ENCODE peak calls at places on chromosomes 6 and 20, in six cellular contexts. U, I, B, O, Q and L are unnamed samples.

GRCh38 chr20:43590036-43590391 is 723 bp upstream of the IFT52 start:
- DNase-seq in B (no peak), O (no peak), U (no peak), I (peak; percentile 6), Q (peak; percentile 38), L (no peak)

GRCh38 chr6:21026576-21027273 is 492.5 kb downstream of the CDKAL1 start:
- DNase-seq in I (no peak), U (no peak), B (no peak), O (no peak), Q (no peak), L (no peak)

GRCh38 chr20:57426156-57426769 is 35.1 kb downstream of the RBM38 start:
- DNase-seq in Q (no peak), I (no peak), B (peak; percentile 6), O (no peak), U (no peak), L (no peak)

GRCh38 chr20:62603021-62603906 is 39.0 kb upstream of the SLCO4A1 start:
- DNase-seq in I (peak; percentile 89), Q (peak; percentile 75), O (peak; percentile 75), U (no peak), B (peak; percentile 80), L (peak; percentile 94)

GRCh38 chr20:3223937-3224680 is 14.8 kb downstream of the ITPA start:
- DNase-seq in U (no peak), I (no peak), Q (no peak), B (no peak), O (no peak), L (no peak)

GRCh38 chr6:168937061-168937460 is 316.6 kb downstream of the THBS2 start:
- DNase-seq in Q (no peak), I (no peak), O (no peak), B (no peak), U (no peak), L (no peak)

GRCh38 chr6:95545691-95546090 is 31.6 kb upstream of the MANEA start:
- DNase-seq in I (no peak), Q (no peak), O (no peak), B (no peak), U (no peak), L (no peak)

GRCh38 chr6:124970243-124970642 is 8.0 kb downstream of the RNF217 start:
- DNase-seq in Q (no peak), B (no peak), O (no peak), U (no peak), I (no peak), L (no peak)

GRCh38 chr6:78607188-78607587 is 260.2 kb upstream of the IRAK1BP1 start:
- DNase-seq in U (no peak), O (no peak), Q (no peak), I (no peak), B (no peak), L (no peak)

GRCh38 chr20:40397483-40397882 is 291.6 kb downstream of the MAFB start:
- DNase-seq in U (no peak), B (no peak), I (no peak), O (no peak), Q (no peak), L (no peak)

GRCh38 chr6:90458353-90459224 is 128.3 kb downstream of the MAP3K7 start:
- DNase-seq in U (peak; percentile 49), Q (no peak), B (no peak), O (no peak), I (no peak), L (no peak)

GRCh38 chr6:24581084-24581669 is 64.8 kb downstream of the KIAA0319 start:
- DNase-seq in B (peak; percentile 81), O (peak; percentile 85), Q (peak; percentile 54), U (peak; percentile 92), I (peak; percentile 61), L (no peak)

GRCh38 chr20:2693286-2693995 is 861 bp downstream of the EBF4 start:
- DNase-seq in B (no peak), Q (peak; percentile 88), O (no peak), U (no peak), I (peak; percentile 20), L (peak; percentile 84)

GRCh38 chr20:19129976-19130612 is 82.3 kb upstream of the SLC24A3 start:
- DNase-seq in Q (no peak), B (no peak), U (peak; percentile 55), O (no peak), I (no peak), L (no peak)

GRCh38 chr6:31267504-31268371 is 4.2 kb downstream of the HLA-C start:
- DNase-seq in I (no peak), U (no peak), O (no peak), B (no peak), Q (no peak), L (no peak)

GRCh38 chr6:17035994-17036393 is 65.9 kb upstream of the STMND1 start:
- DNase-seq in O (no peak), U (no peak), B (no peak), Q (no peak), I (no peak), L (no peak)

GRCh38 chr6:150775804-150776203 is 89.7 kb upstream of the MTHFD1L start:
- DNase-seq in O (peak; percentile 29), B (peak; percentile 46), I (no peak), Q (no peak), U (no peak), L (no peak)

GRCh38 chr6:125299257-125299656 is 2.5 kb downstream of the HDDC2 start:
- DNase-seq in B (no peak), I (no peak), O (no peak), U (no peak), Q (no peak), L (no peak)

GRCh38 chr6:10084276-10084993 is 330.4 kb downstream of the TFAP2A start:
- DNase-seq in Q (no peak), B (no peak), O (no peak), I (no peak), U (peak; percentile 59), L (no peak)

GRCh38 chr6:168862346-168862980 is 391.2 kb downstream of the THBS2 start:
- DNase-seq in U (no peak), B (no peak), O (no peak), I (no peak), Q (no peak), L (no peak)

GRCh38 chr20:62387993-62388635 is 1.2 kb downstream of the RPS21 start:
- DNase-seq in Q (no peak), I (no peak), B (no peak), O (no peak), U (no peak), L (no peak)

GRCh38 chr6:27752038-27752885 is 159.9 kb downstream of the OR2B2 start:
- DNase-seq in Q (peak; percentile 58), B (peak; percentile 58), U (peak; percentile 89), I (peak; percentile 83), O (peak; percentile 50), L (peak; percentile 71)

GRCh38 chr20:47262365-47263013 is 94.0 kb downstream of the ZMYND8 start:
- DNase-seq in I (no peak), O (no peak), B (no peak), Q (peak; percentile 69), U (peak; percentile 92), L (no peak)